ENCODE peak calls at places on chromosomes 12 and 14, in six cellular contexts. P is HAP-1, R is lower leg skin, V is AG09309, Q is cardiac muscle cell, E is NB4. C is an unnamed sample.

GRCh38 chr12:121417847-121418246 is 17.9 kb downstream of the RNF34 start:
- DNase-seq in P (no peak), R (peak), V (no peak), Q (peak), E (no peak), C (no peak)

GRCh38 chr12:116194935-116195431 is 82.5 kb downstream of the MED13L start:
- DNase-seq in P (no peak), R (no peak), V (no peak), Q (no peak), E (peak), C (peak)

GRCh38 chr12:43882578-43883178 is 46.8 kb downstream of the TMEM117 start:
- DNase-seq in P (peak), R (no peak), V (peak), Q (peak), E (peak), C (no peak)

GRCh38 chr12:117144599-117144998 is 45.4 kb upstream of the TESC start:
- DNase-seq in P (no peak), R (no peak), V (no peak), Q (no peak), E (no peak), C (no peak)

GRCh38 chr14:25400607-25401206 is 350.8 kb upstream of the STXBP6 start:
- DNase-seq in P (peak), R (no peak), V (peak), Q (peak), E (peak), C (no peak)

GRCh38 chr14:45177081-45177480 is 41.4 kb downstream of the FANCM start:
- DNase-seq in P (no peak), R (no peak), V (peak), Q (no peak), E (peak), C (no peak)

GRCh38 chr14:92704036-92704804 is 44.2 kb downstream of the LGMN start:
- DNase-seq in P (no peak), R (no peak), V (no peak), Q (no peak), E (peak), C (no peak)

GRCh38 chr12:106907411-106907810 is 48.3 kb upstream of the TMEM263 start:
- DNase-seq in P (no peak), R (no peak), V (no peak), Q (no peak), E (peak), C (no peak)

GRCh38 chr14:35134329-35135123 is 12.2 kb downstream of the PRORP start:
- DNase-seq in P (no peak), R (no peak), V (no peak), Q (no peak), E (no peak), C (no peak)

GRCh38 chr12:81835783-81836182 is 76.6 kb upstream of the PPFIA2 start:
- DNase-seq in P (no peak), R (no peak), V (no peak), Q (no peak), E (no peak), C (no peak)

GRCh38 chr12:3129301-3130052 is 52.3 kb downstream of the TSPAN9 start:
- DNase-seq in P (no peak), R (no peak), V (peak), Q (no peak), E (peak), C (peak)

DNA sequence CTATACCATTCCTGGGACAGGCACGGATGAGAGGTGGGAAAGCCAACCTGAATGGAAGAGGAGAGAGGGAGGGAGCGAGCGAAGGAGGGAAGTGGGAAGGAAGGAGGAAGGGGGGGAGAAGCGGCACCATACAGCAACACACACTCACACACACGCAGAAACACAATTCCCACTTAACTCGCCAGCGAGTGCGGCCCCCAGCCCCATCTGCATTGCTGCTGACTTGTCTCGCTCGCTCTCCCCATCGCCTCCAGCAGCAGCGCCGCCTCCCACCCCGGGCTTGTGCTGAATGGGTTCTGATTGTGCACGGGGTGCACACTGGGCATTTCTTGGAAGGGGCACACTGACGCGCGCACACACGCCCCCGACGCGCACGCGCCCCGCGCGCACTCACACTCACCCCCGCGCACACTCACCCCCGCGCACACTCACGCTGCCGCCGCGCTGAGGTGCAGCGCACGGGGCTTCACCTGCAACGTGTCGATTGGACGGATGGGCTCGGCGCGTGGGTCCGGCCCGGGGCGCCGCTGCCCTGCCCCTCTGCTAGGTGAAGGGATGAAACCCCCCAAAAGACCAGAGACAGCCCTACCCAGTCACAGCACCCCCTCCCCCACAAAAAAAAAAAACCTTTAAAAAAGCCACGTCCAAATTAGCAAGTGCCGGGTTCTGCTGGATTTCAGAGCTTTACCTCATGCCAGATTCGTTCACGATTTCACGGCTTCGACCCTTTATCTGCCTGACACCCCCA is 680 bp downstream of the GRIN2B start:
- DNase-seq in P (no peak), R (no peak), V (no peak), Q (peak), E (no peak), C (no peak)
- H3K4me3 ChIP-seq in P (no peak), R (no peak), V (no peak), Q (peak), E (no peak), C (no peak)

GRCh38 chr14:102986810-102987579 is 64.5 kb downstream of the AMN start:
- DNase-seq in P (peak), R (no peak), V (no peak), Q (no peak), E (no peak), C (no peak)
- H3K4me3 ChIP-seq in P (no peak), R (no peak), V (no peak), Q (no peak), E (no peak), C (no peak)

GRCh38 chr14:70811065-70811464 is 1.8 kb upstream of the MAP3K9 start:
- DNase-seq in P (no peak), R (no peak), V (no peak), Q (no peak), E (no peak), C (no peak)
- H3K4me3 ChIP-seq in P (no peak), R (no peak), V (no peak), Q (no peak), E (no peak), C (no peak)

DNA sequence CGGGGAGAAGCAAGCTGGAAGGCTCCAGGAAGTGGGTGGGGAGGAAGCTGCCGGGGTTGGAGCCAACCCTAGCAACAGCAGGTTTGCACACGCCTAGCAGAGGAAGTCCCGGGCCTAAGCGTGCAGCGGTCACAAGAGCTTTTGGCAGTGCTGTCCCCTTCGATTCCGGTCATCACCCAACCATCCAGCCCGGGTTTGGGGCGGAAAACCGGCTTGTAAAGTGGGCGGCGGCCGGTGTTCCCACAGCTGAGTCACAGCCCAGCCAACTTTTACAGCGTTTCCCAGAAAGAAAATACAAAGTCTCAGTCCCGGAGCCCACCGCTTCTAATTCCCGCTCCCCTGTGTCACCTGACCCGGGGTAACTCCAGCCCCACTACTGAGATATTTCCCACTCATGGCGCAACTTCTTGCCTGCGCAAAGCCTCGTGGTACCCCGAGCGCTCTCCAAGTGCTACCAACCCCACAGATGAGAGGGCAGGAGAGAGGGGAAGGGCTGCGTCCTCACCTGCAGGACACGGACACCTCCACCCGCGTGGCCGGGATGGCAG is 385 bp downstream of the CPNE8 start:
- DNase-seq in P (peak), R (peak), V (no peak), Q (no peak), E (peak), C (no peak)
- H3K4me3 ChIP-seq in P (peak), R (peak), V (peak), Q (peak), E (no peak), C (peak)